ENCODE peak calls at places on chromosomes 6 and 20, in eight cellular contexts. X, A, G, S, K, J, Z and O are unnamed samples. For H3K4me1, the result is how much of the 10 kb centered on the place peaks cover.

GRCh38 chr20:48350291-48350988 is 477.4 kb downstream of the PREX1 start:
- DNase-seq in X (no peak), A (no peak), G (peak), S (peak), K (peak), J (no peak), Z (no peak), O (no peak)

GRCh38 chr6:48957781-48958180 is 505.3 kb downstream of the MMUT start:
- DNase-seq in X (no peak), A (peak), G (no peak), S (no peak), K (no peak), J (no peak), Z (no peak), O (no peak)

GRCh38 chr6:7138921-7139358 is 31.2 kb downstream of the RREB1 start:
- DNase-seq in X (peak), A (no peak), G (peak), S (peak), K (peak), J (no peak), Z (no peak), O (peak)

GRCh38 chr6:106533079-106533478 is 96.2 kb downstream of the RTN4IP1 start:
- DNase-seq in X (no peak), A (no peak), G (no peak), S (no peak), K (no peak), J (no peak), Z (no peak), O (no peak)

GRCh38 chr20:39103732-39104131 is 141.6 kb downstream of the DHX35 start:
- DNase-seq in X (no peak), A (no peak), G (no peak), S (no peak), K (no peak), J (peak), Z (no peak), O (no peak)

GRCh38 chr6:146286976-146287375 is 256.7 kb upstream of the RAB32 start:
- DNase-seq in X (no peak), A (no peak), G (no peak), S (no peak), K (no peak), J (no peak), Z (no peak), O (no peak)

GRCh38 chr20:25477156-25477882 is 69.8 kb downstream of the GINS1 start:
- DNase-seq in X (no peak), A (no peak), G (no peak), S (no peak), K (no peak), J (no peak), Z (no peak), O (no peak)

GRCh38 chr6:29926795-29927427 is 15.4 kb upstream of the HLA-A start:
- DNase-seq in X (peak), A (peak), G (peak), S (peak), K (peak), J (peak), Z (no peak), O (peak)

GRCh38 chr6:20058912-20059311 is 153.4 kb downstream of the MBOAT1 start:
- DNase-seq in X (no peak), A (no peak), G (no peak), S (no peak), K (no peak), J (no peak), Z (no peak), O (no peak)

GRCh38 chr6:142331075-142331551 is 29.3 kb downstream of the ADGRG6 start:
- DNase-seq in X (no peak), A (peak), G (no peak), S (peak), K (no peak), J (peak), Z (no peak), O (no peak)

GRCh38 chr6:48037946-48038345 is 73.1 kb downstream of the PTCHD4 start:
- DNase-seq in X (no peak), A (no peak), G (no peak), S (peak), K (no peak), J (no peak), Z (no peak), O (no peak)

GRCh38 chr6:4853782-4854511 is 77.7 kb downstream of the CDYL start:
- DNase-seq in X (no peak), A (peak), G (peak), S (no peak), K (no peak), J (peak), Z (no peak), O (no peak)

GRCh38 chr20:25750765-25751696 is 54.4 kb upstream of the ZNF337 start:
- DNase-seq in X (peak), A (peak), G (peak), S (peak), K (peak), J (peak), Z (peak), O (peak)

GRCh38 chr6:40958740-40959139 is 80.3 kb downstream of the UNC5CL start:
- DNase-seq in X (no peak), A (peak), G (no peak), S (no peak), K (no peak), J (peak), Z (no peak), O (no peak)

GRCh38 chr6:135266675-135267074 is 85.6 kb downstream of the MYB start:
- DNase-seq in X (no peak), A (no peak), G (no peak), S (no peak), K (no peak), J (no peak), Z (no peak), O (no peak)

GRCh38 chr6:125985522-125985921 is 818 bp upstream of the TRMT11 start:
- DNase-seq in X (no peak), A (no peak), G (peak), S (no peak), K (no peak), J (no peak), Z (no peak), O (no peak)

GRCh38 chr6:129707882-129708495 is 2.0 kb downstream of the ARHGAP18 start:
- DNase-seq in X (no peak), A (no peak), G (no peak), S (no peak), K (no peak), J (no peak), Z (no peak), O (no peak)

GRCh38 chr6:129705212-129705611 is 4.8 kb downstream of the ARHGAP18 start:
- DNase-seq in X (no peak), A (no peak), G (no peak), S (no peak), K (no peak), J (no peak), Z (no peak), O (no peak)

GRCh38 chr6:129704708-129705107 is 5.3 kb downstream of the ARHGAP18 start:
- DNase-seq in X (no peak), A (no peak), G (no peak), S (no peak), K (no peak), J (no peak), Z (no peak), O (no peak)

GRCh38 chr6:129708496-129709216 is 1.3 kb downstream of the ARHGAP18 start:
- DNase-seq in X (no peak), A (no peak), G (no peak), S (no peak), K (no peak), J (no peak), Z (no peak), O (no peak)

GRCh38 chr6:129707028-129707427 is 2.9 kb downstream of the ARHGAP18 start:
- DNase-seq in X (no peak), A (no peak), G (no peak), S (no peak), K (no peak), J (no peak), Z (no peak), O (no peak)
- H3K4me1 ChIP-seq in X (under half), A (under half), G (under half), S (under half), K (under half), J (under half), Z (under half), O (half or more)

GRCh38 chr6:16667509-16667908 is 93.8 kb downstream of the ATXN1 start:
- DNase-seq in X (no peak), A (no peak), G (no peak), S (no peak), K (no peak), J (no peak), Z (no peak), O (no peak)

GRCh38 chr6:16670183-16670582 is 91.1 kb downstream of the ATXN1 start:
- DNase-seq in X (no peak), A (no peak), G (no peak), S (no peak), K (no peak), J (no peak), Z (peak), O (no peak)

GRCh38 chr6:16670617-16671051 is 90.6 kb downstream of the ATXN1 start:
- DNase-seq in X (no peak), A (no peak), G (no peak), S (no peak), K (no peak), J (no peak), Z (no peak), O (no peak)

GRCh38 chr6:16671302-16672289 is 89.7 kb downstream of the ATXN1 start:
- DNase-seq in X (no peak), A (no peak), G (peak), S (no peak), K (peak), J (no peak), Z (no peak), O (no peak)

DNA sequence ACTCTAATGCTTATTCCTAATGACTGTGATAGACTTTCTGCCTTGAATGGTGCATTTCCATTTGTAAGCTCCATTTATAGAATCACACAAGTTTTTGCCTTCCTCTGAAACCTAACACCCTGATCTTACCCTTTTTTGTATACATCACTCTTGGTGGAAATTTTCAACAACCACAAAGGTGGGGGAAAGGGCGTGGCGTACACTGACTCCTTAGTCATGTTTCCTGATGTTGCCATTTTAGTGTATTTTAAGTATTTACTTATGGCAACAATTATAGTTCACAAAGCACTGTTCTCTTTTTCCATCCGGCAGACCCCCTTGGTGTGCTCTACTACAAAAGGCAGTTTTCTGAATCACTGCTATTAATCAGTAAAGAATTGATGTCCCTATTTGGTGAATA is 92.0 kb downstream of the ATXN1 start:
- DNase-seq in X (peak), A (peak), G (peak), S (no peak), K (no peak), J (peak), Z (no peak), O (no peak)
- H3K4me3 ChIP-seq in X (no peak), A (no peak), G (no peak), S (no peak), K (no peak), J (no peak), Z (no peak), O (no peak)

GRCh38 chr6:136762022-136762975 is 30.0 kb downstream of the MAP3K5 start:
- DNase-seq in X (no peak), A (no peak), G (peak), S (no peak), K (no peak), J (no peak), Z (no peak), O (no peak)
- H3K27ac ChIP-seq in X (peak), A (peak), G (peak), S (no peak), K (no peak), J (peak), Z (peak), O (no peak)

DNA sequence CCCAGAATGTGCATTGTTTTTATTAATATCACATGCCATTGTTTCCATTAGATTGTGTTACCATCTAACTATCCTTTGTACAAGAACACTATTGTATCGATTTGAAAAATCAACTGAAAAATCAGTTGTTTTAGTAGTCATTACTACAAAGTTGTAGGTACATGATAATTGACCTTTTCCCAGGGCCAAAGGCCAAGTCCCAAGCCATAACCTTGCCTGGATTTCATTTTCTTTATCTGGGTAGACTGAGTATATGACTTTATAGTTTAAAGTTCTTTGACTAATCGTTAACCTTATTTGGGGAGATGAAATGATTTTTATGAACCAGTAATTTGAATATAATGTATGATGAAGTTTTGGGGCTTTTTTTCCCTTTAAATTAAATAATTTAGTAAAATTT is 79.0 kb upstream of the C20orf144 start:
- DNase-seq in X (no peak), A (no peak), G (peak), S (no peak), K (no peak), J (no peak), Z (no peak), O (no peak)
- H3K4me1 ChIP-seq in X (under half), A (under half), G (under half), S (under half), K (under half), J (under half), Z (under half), O (under half)

DNA sequence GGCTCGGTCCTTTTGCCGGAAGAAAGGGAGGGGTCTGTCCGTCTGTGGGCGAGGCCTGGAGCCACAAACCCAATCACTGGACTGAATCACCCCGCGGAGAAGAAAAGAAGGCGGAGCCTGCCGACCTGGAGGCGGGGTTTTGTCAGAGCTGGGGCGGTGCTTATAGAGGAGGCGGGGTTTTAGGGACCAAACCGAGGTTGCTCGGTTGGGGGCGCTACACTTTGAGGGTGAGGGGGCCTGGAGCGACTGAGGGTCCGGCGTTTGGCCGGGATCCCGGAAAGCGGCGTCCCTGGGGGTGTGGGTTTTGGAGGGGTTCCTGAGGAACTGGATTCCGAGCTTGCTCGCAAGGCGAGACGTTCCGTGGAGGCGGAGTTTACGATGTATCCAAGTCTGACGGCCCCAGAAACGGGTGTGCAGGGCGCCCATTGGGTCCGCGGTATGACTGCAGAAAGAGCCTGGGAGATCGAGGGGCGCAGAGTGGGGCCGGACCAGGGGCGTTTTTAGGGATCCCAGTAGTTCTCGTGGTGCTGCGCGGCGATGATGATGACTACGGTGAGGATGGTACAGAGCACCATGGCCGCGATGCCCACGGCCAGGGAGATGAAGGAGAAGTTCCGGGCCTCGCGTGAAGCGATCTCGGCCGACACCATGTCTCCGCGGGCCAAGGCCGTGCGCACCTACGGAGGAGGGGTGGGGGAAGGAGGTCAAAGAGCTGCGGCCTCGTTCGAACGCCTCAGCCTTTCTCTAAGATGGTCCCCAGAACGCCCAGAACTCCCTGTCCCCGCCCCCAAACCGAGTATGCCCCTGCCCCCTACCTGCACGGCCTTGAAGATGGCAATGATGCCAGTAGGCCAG is 2.8 kb downstream of the PRRT1 start:
- DNase-seq in X (peak), A (no peak), G (peak), S (peak), K (peak), J (peak), Z (no peak), O (peak)
- H3K4me3 ChIP-seq in X (peak), A (no peak), G (peak), S (peak), K (peak), J (no peak), Z (no peak), O (peak)

DNA sequence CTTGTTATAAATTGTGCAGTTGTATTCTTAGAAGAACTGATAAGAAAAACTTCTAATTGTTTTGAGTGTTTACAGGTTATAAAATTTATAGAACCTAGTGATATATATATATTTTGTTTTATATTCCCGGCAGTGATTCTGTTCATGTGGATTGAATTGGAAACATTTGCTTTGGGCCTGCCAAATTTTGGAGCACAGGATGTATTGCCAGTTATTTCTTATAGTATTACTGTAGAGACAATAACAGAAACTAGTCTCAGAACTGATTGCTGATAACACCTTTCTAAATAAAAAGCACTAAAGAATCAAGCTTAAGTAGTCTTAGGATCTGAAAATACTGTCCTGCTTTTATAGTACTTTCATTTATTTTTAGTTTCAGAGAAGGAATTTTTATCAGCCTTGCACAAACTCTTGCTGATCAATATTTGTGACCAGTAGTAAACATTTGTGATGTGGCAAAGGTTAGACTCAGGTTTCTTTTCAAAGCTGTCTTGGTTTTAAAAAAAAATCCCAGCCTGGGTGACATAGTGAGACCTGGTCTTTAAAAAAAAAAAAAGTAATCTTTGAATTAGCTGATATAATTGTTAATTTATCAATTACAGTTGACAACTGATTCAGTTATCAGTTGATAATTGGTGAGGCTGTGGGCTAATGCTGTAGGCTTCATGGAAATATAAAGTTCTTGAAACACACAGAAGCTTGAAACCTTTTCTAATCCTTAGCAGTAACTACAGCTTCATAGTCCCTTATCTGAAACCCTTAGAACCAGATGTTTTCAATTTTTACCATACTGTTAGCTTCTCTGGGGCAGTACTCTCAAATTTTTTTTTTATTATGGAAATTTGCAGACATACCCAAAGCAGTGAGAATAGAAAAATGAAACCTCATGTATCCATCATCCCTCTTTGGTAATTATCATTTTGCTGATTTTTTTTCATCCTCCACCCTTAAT is 42.4 kb downstream of the RNGTT start:
- DNase-seq in X (no peak), A (no peak), G (no peak), S (no peak), K (no peak), J (no peak), Z (no peak), O (no peak)
- H3K27ac ChIP-seq in X (no peak), A (no peak), G (no peak), S (no peak), K (no peak), J (no peak), Z (no peak), O (no peak)

DNA sequence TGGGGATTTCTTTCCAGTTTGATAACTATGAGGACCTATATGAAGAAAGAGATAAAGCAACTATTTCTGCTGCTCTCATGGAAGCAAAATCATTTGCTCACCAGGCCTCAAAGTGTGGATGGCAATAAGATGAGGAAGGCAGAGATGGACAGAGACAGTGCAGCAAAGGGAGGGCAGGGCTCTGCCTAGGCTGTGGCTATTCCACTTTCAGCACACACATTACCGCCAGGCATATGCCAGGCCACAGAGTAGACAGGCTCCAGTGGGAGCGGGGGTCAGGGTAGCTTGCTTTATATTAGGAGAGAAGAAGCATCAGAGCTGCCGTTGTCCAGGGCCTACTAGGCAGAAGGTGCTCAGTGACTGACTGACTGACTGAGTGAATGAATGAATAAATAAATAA is 40.9 kb downstream of the BCL2L1 start:
- DNase-seq in X (no peak), A (no peak), G (no peak), S (no peak), K (no peak), J (no peak), Z (no peak), O (no peak)
- H3K4me1 ChIP-seq in X (half or more), A (under half), G (under half), S (under half), K (under half), J (under half), Z (under half), O (half or more)